ENCODE peak calls at places on chromosomes 13 and 19, in four cellular contexts. F is neuronal stem cell, Q is mesendoderm, C is H1. T is an unnamed sample.

GRCh38 chr13:107450931-107451330 is 764.4 kb downstream of the LIG4 start:
- DNase-seq in F (no peak), Q (no peak), C (no peak), T (no peak)

GRCh38 chr13:98992355-98992754 is 14.5 kb upstream of the DOCK9 start:
- DNase-seq in F (no peak), Q (no peak), C (no peak), T (no peak)

GRCh38 chr19:48568345-48568886 is 16.4 kb downstream of the SULT2B1 start:
- DNase-seq in F (no peak), Q (peak), C (peak), T (peak)

GRCh38 chr19:34436716-34437115 is 8.5 kb downstream of the UBA2 start:
- DNase-seq in F (no peak), Q (no peak), C (no peak), T (no peak)

GRCh38 chr13:113064534-113065405 is 40.8 kb upstream of the F7 start:
- DNase-seq in F (no peak), Q (peak), C (no peak), T (no peak)

GRCh38 chr19:19053508-19054314 is 10.1 kb upstream of the SLC25A42 start:
- DNase-seq in F (peak), Q (peak), C (peak), T (peak)

GRCh38 chr13:74068471-74068870 is 65.7 kb downstream of the KLF12 start:
- DNase-seq in F (no peak), Q (no peak), C (no peak), T (no peak)

GRCh38 chr19:51103811-51104470 is 4.3 kb downstream of the CTU1 start:
- DNase-seq in F (no peak), Q (no peak), C (no peak), T (no peak)

GRCh38 chr13:20492641-20493040 is 33.0 kb downstream of the CRYL1 start:
- DNase-seq in F (no peak), Q (peak), C (peak), T (peak)

GRCh38 chr13:79382545-79383275 is 23.3 kb downstream of the RBM26 start:
- DNase-seq in F (no peak), Q (no peak), C (no peak), T (peak)

GRCh38 chr19:49704888-49705642 is 14.1 kb downstream of the CPT1C start:
- DNase-seq in F (no peak), Q (no peak), C (no peak), T (no peak)

GRCh38 chr13:101875091-101875490 is 422.6 kb downstream of the ITGBL1 start:
- DNase-seq in F (no peak), Q (no peak), C (no peak), T (no peak)

GRCh38 chr19:1106841-1107654 is 3.3 kb downstream of the GPX4 start:
- DNase-seq in F (no peak), Q (peak), C (no peak), T (peak)

GRCh38 chr19:1122972-1123363 is 19.2 kb downstream of the GPX4 start:
- DNase-seq in F (peak), Q (peak), C (peak), T (peak)

GRCh38 chr13:22176968-22177545 is 506.2 kb downstream of the FGF9 start:
- DNase-seq in F (no peak), Q (no peak), C (no peak), T (no peak)

GRCh38 chr13:78876915-78877549 is 218.1 kb upstream of the OBI1 start:
- DNase-seq in F (no peak), Q (no peak), C (no peak), T (no peak)

GRCh38 chr13:107242138-107242537 is 674.2 kb upstream of the ARGLU1 start:
- DNase-seq in F (no peak), Q (no peak), C (no peak), T (no peak)

GRCh38 chr19:13008926-13009787 is 13.9 kb downstream of the NFIX start:
- DNase-seq in F (no peak), Q (peak), C (no peak), T (no peak)

GRCh38 chr19:34962281-34962944 is 1.6 kb downstream of the ZNF792 start:
- DNase-seq in F (no peak), Q (peak), C (no peak), T (no peak)

GRCh38 chr13:31797154-31797775 is 57.9 kb downstream of the RXFP2 start:
- DNase-seq in F (peak), Q (peak), C (no peak), T (no peak)

GRCh38 chr13:97295279-97296182 is 73.4 kb downstream of the MBNL2 start:
- DNase-seq in F (no peak), Q (no peak), C (no peak), T (peak)

GRCh38 chr19:42048992-42049391 is 21.0 kb downstream of the GRIK5 start:
- DNase-seq in F (no peak), Q (no peak), C (no peak), T (no peak)

GRCh38 chr13:20360041-20360491 is 127.9 kb upstream of the GJB6 start:
- DNase-seq in F (no peak), Q (no peak), C (no peak), T (no peak)

GRCh38 chr13:32851083-32852064 is 164.8 kb upstream of the KL start:
- DNase-seq in F (no peak), Q (peak), C (peak), T (no peak)

GRCh38 chr19:13764101-13764807 is at the start of gene MRI1:
- DNase-seq in F (peak), Q (peak), C (peak), T (peak)

GRCh38 chr19:1917926-1918325 is 12.7 kb downstream of the ADAT3 start:
- DNase-seq in F (no peak), Q (no peak), C (no peak), T (no peak)

GRCh38 chr19:3538965-3539742 is at the start of gene TEKTIP1:
- DNase-seq in F (no peak), Q (peak), C (peak), T (no peak)

GRCh38 chr13:65310663-65311328 is 1919.3 kb downstream of the PCDH9 start:
- DNase-seq in F (no peak), Q (no peak), C (no peak), T (no peak)

GRCh38 chr13:74200081-74200480 is 65.9 kb upstream of the KLF12 start:
- DNase-seq in F (no peak), Q (peak), C (no peak), T (no peak)

GRCh38 chr13:44734204-44734707 is 158.1 kb upstream of the TSC22D1 start:
- DNase-seq in F (no peak), Q (no peak), C (no peak), T (no peak)

GRCh38 chr19:49570138-49570856 is 10.1 kb downstream of the NOSIP start:
- DNase-seq in F (peak), Q (peak), C (peak), T (peak)

GRCh38 chr19:42017040-42017439 is 23.0 kb upstream of the ATP1A3 start:
- DNase-seq in F (no peak), Q (no peak), C (no peak), T (no peak)

GRCh38 chr13:26529441-26529840 is 28.0 kb upstream of the WASF3 start:
- DNase-seq in F (peak), Q (peak), C (peak), T (no peak)
- H3K4ac ChIP-seq in F (no peak), Q (no peak), C (no peak), T (no peak)

GRCh38 chr19:17078038-17078919 is 2.7 kb downstream of the MYO9B start:
- DNase-seq in F (no peak), Q (peak), C (no peak), T (peak)

GRCh38 chr19:17078920-17079709 is 3.5 kb downstream of the MYO9B start:
- DNase-seq in F (no peak), Q (peak), C (no peak), T (no peak)

GRCh38 chr19:17075860-17076538 is 422 bp downstream of the MYO9B start:
- DNase-seq in F (no peak), Q (peak), C (peak), T (no peak)

GRCh38 chr19:17076539-17076919 is 952 bp downstream of the MYO9B start:
- DNase-seq in F (no peak), Q (peak), C (no peak), T (no peak)

GRCh38 chr19:17077447-17078028 is 2.0 kb downstream of the MYO9B start:
- DNase-seq in F (no peak), Q (no peak), C (no peak), T (peak)
- H3K4ac ChIP-seq in F (no peak), Q (no peak), C (no peak), T (peak)

GRCh38 chr13:110981379-110981778 is 66.5 kb upstream of the ANKRD10 start:
- DNase-seq in F (no peak), Q (no peak), C (no peak), T (no peak)

GRCh38 chr13:110985570-110985969 is 70.7 kb upstream of the ANKRD10 start:
- DNase-seq in F (no peak), Q (no peak), C (no peak), T (no peak)

GRCh38 chr13:110984392-110984791 is 69.5 kb upstream of the ANKRD10 start:
- DNase-seq in F (no peak), Q (no peak), C (no peak), T (no peak)

GRCh38 chr13:110980921-110981320 is 66.1 kb upstream of the ANKRD10 start:
- DNase-seq in F (no peak), Q (no peak), C (no peak), T (no peak)

DNA sequence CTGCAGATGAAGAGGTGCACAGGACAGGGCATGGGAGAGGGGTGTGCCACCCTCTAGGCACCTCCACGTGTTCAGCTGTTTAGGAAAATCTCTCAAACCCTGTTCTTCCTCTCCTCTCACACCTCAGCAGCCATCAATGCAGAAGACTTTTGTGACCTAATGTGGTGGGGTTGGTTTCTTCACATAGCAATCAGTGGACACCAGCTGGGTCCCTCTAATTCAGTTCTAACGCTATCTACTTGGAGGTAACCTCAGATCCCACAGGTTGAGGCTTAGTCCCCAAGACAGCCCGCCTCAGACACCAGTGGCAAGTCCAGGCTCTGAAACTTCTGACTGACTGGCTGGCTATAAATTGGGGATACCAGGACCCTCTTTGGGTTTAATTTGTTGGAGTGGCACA is 69.9 kb upstream of the ANKRD10 start:
- DNase-seq in F (no peak), Q (no peak), C (no peak), T (no peak)
- H3K4ac ChIP-seq in F (no peak), Q (no peak), C (no peak), T (no peak)

GRCh38 chr13:62613819-62614218 is 1198.2 kb upstream of the PCDH20 start:
- DNase-seq in F (no peak), Q (peak), C (no peak), T (no peak)
- H3K4ac ChIP-seq in F (no peak), Q (no peak), C (no peak), T (no peak)

DNA sequence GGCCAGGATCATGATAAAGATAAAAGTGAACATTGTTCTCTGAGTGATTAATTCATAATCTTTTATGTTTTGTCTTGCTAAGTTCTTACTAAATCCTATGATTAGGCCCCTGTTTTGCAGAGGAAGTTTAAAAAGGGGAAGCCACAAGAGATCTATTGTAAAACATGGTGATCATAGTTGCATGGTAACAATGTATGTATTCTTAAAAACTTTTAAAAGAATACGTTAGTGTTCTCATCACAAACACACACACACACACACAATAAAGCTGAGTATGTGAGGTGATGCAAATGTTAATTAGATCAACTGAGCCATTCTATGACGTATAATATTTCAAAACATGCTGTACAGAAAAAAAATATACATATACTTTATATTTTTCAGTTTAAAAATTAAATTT is 51.2 kb downstream of the MBD3L2B start:
- DNase-seq in F (no peak), Q (no peak), C (no peak), T (no peak)
- H3K4ac ChIP-seq in F (no peak), Q (no peak), C (no peak), T (no peak)